ENCODE peak calls at places on chromosomes 6 and 20, in eight cellular contexts. Z, Q, A, O, D, X, R and Y are unnamed samples.

GRCh38 chr6:150072201-150072600 is 3.3 kb upstream of the ULBP3 start:
- DNase-seq in Z (peak), Q (no peak), A (no peak), O (no peak), D (peak), X (peak), R (peak), Y (no peak)

GRCh38 chr6:53815381-53816119 is 20.7 kb downstream of the LRRC1 start:
- DNase-seq in Z (no peak), Q (no peak), A (no peak), O (no peak), D (no peak), X (no peak), R (no peak), Y (no peak)

GRCh38 chr6:35474978-35475570 is 6.9 kb downstream of the RPL10A start:
- DNase-seq in Z (no peak), Q (no peak), A (no peak), O (peak), D (no peak), X (peak), R (no peak), Y (no peak)

GRCh38 chr6:44304282-44305199 is 8.6 kb downstream of the AARS2 start:
- DNase-seq in Z (peak), Q (peak), A (peak), O (no peak), D (peak), X (peak), R (peak), Y (no peak)

GRCh38 chr6:110511401-110511800 is 35.0 kb upstream of the SLC22A16 start:
- DNase-seq in Z (no peak), Q (no peak), A (no peak), O (no peak), D (no peak), X (no peak), R (no peak), Y (no peak)

GRCh38 chr6:36968266-36968977 is 13.9 kb downstream of the PI16 start:
- DNase-seq in Z (no peak), Q (no peak), A (peak), O (no peak), D (no peak), X (peak), R (peak), Y (no peak)

GRCh38 chr20:31788578-31788977 is 30.6 kb upstream of the MYLK2 start:
- DNase-seq in Z (peak), Q (no peak), A (no peak), O (no peak), D (peak), X (no peak), R (no peak), Y (no peak)

GRCh38 chr20:1944345-1945099 is 49.3 kb downstream of the SIRPA start:
- DNase-seq in Z (no peak), Q (no peak), A (no peak), O (no peak), D (no peak), X (no peak), R (peak), Y (no peak)

GRCh38 chr20:25039697-25040437 is 18.1 kb downstream of the ACSS1 start:
- DNase-seq in Z (peak), Q (no peak), A (no peak), O (no peak), D (peak), X (peak), R (peak), Y (no peak)

GRCh38 chr6:138970159-138970558 is 17.9 kb downstream of the REPS1 start:
- DNase-seq in Z (no peak), Q (no peak), A (no peak), O (no peak), D (no peak), X (no peak), R (no peak), Y (no peak)

GRCh38 chr6:7106752-7107577 is 796 bp upstream of the RREB1 start:
- DNase-seq in Z (peak), Q (peak), A (no peak), O (peak), D (peak), X (peak), R (peak), Y (no peak)

GRCh38 chr6:10531942-10532341 is 10.8 kb downstream of the GCNT2 start:
- DNase-seq in Z (no peak), Q (no peak), A (no peak), O (peak), D (no peak), X (no peak), R (no peak), Y (no peak)

GRCh38 chr6:132819405-132820145 is 5.2 kb downstream of the RPS12 start:
- DNase-seq in Z (no peak), Q (no peak), A (no peak), O (no peak), D (peak), X (no peak), R (no peak), Y (no peak)

GRCh38 chr6:16477367-16478149 is 239.2 kb downstream of the GMPR start:
- DNase-seq in Z (no peak), Q (no peak), A (no peak), O (no peak), D (no peak), X (no peak), R (no peak), Y (no peak)

GRCh38 chr20:40943591-40943990 is 85.0 kb upstream of the TOP1 start:
- DNase-seq in Z (no peak), Q (no peak), A (no peak), O (no peak), D (no peak), X (no peak), R (no peak), Y (no peak)